ENCODE peak calls at places on chromosomes 6 and 20, in ten cellular contexts. N, E, U, O, S, P, Q, C, M and Z are unnamed samples.

GRCh38 chr20:62537649-62538292 is 62.0 kb upstream of the GATA5 start:
- DNase-seq in N (no peak), E (no peak), U (no peak), O (no peak), S (no peak), P (no peak), Q (no peak), C (no peak), M (no peak), Z (no peak)

GRCh38 chr6:144408151-144408550 is 123.0 kb downstream of the UTRN start:
- DNase-seq in N (no peak), E (no peak), U (no peak), O (no peak), S (peak), P (no peak), Q (no peak), C (peak), M (no peak), Z (no peak)

GRCh38 chr6:112232845-112233256 is 21.5 kb downstream of the LAMA4 start:
- DNase-seq in N (no peak), E (no peak), U (no peak), O (peak), S (peak), P (no peak), Q (no peak), C (peak), M (peak), Z (no peak)

GRCh38 chr20:25352746-25353145 is 37.9 kb downstream of the ABHD12 start:
- DNase-seq in N (no peak), E (no peak), U (no peak), O (no peak), S (no peak), P (no peak), Q (no peak), C (no peak), M (no peak), Z (no peak)

GRCh38 chr20:10864076-10864672 is 190.4 kb upstream of the JAG1 start:
- DNase-seq in N (no peak), E (no peak), U (no peak), O (peak), S (no peak), P (no peak), Q (no peak), C (no peak), M (no peak), Z (no peak)

GRCh38 chr20:46674253-46675083 is 14.8 kb downstream of the TP53RK start:
- DNase-seq in N (no peak), E (no peak), U (no peak), O (no peak), S (no peak), P (no peak), Q (no peak), C (no peak), M (no peak), Z (no peak)

GRCh38 chr6:9628819-9629218 is 786.1 kb downstream of the TFAP2A start:
- DNase-seq in N (no peak), E (no peak), U (no peak), O (peak), S (no peak), P (no peak), Q (no peak), C (peak), M (no peak), Z (no peak)

GRCh38 chr6:137471951-137472350 is 22.2 kb downstream of the OLIG3 start:
- DNase-seq in N (no peak), E (no peak), U (no peak), O (no peak), S (no peak), P (no peak), Q (no peak), C (no peak), M (no peak), Z (no peak)

GRCh38 chr20:3847419-3847940 is 846 bp downstream of the MAVS start:
- DNase-seq in N (no peak), E (no peak), U (no peak), O (peak), S (no peak), P (no peak), Q (no peak), C (no peak), M (no peak), Z (no peak)

GRCh38 chr20:56386219-56386618 is 5.8 kb downstream of the AURKA start:
- DNase-seq in N (no peak), E (no peak), U (no peak), O (no peak), S (no peak), P (no peak), Q (no peak), C (no peak), M (no peak), Z (no peak)

GRCh38 chr20:57211949-57212889 is 54.2 kb downstream of the BMP7 start:
- DNase-seq in N (no peak), E (no peak), U (no peak), O (peak), S (peak), P (no peak), Q (no peak), C (peak), M (peak), Z (no peak)

GRCh38 chr6:144064402-144064830 is 31.0 kb downstream of the SF3B5 start:
- DNase-seq in N (peak), E (peak), U (peak), O (no peak), S (no peak), P (peak), Q (no peak), C (no peak), M (peak), Z (peak)